ENCODE peak calls at places on chromosomes 2 and 18, in six cellular contexts. C is fibroblast of mammary gland; V is germinal center; R is activated CD4-positive, alpha-beta T cell treated with anti-CD3 and anti-CD28 coated beads, Interleukin-2, amount 50 U/mL, for 24 hours; J is dorsolateral prefrontal cortex; U is GM03348. F is an unnamed sample.

GRCh38 chr2:63054812-63055509 is 4.3 kb downstream of the OTX1 start:
- DNase-seq in C (no peak), V (no peak), R (no peak), J (no peak), U (no peak), F (no peak)

GRCh38 chr18:73153271-73153670 is 285.5 kb upstream of the NETO1 start:
- DNase-seq in C (no peak), V (no peak), R (no peak), J (no peak), U (no peak), F (no peak)

GRCh38 chr18:77208969-77209368 is 40.7 kb upstream of the GALR1 start:
- DNase-seq in C (peak), V (peak), R (no peak), J (no peak), U (no peak), F (no peak)

GRCh38 chr2:233414777-233415570 is 60.7 kb downstream of the DGKD start:
- DNase-seq in C (peak), V (no peak), R (no peak), J (no peak), U (peak), F (peak)

GRCh38 chr18:64110692-64111480 is 38.0 kb downstream of the LINC00305 start:
- DNase-seq in C (no peak), V (no peak), R (no peak), J (no peak), U (no peak), F (no peak)

GRCh38 chr2:219433666-219434467 is 776 bp upstream of the SPEG start:
- DNase-seq in C (peak), V (no peak), R (no peak), J (no peak), U (peak), F (peak)

GRCh38 chr18:77067315-77068061 is 65.1 kb downstream of the MBP start:
- DNase-seq in C (peak), V (no peak), R (no peak), J (no peak), U (peak), F (no peak)

GRCh38 chr18:21241224-21242131 is 554 bp upstream of the GREB1L start:
- DNase-seq in C (peak), V (no peak), R (no peak), J (no peak), U (peak), F (no peak)

GRCh38 chr2:12197133-12197532 is 450.7 kb downstream of the LPIN1 start:
- DNase-seq in C (no peak), V (no peak), R (no peak), J (no peak), U (no peak), F (no peak)

GRCh38 chr18:63868546-63868945 is 19.0 kb upstream of the SERPINB2 start:
- DNase-seq in C (no peak), V (no peak), R (no peak), J (no peak), U (no peak), F (no peak)

F was measured in G401.